ENCODE peak calls at places on chromosomes 4 and X, in ten cellular contexts. J is NB4, F is OCI-LY7, G is AG04449, V is GM12865, K is A549, T is HFFc6, Z is pancreas, H is Calu3, C is HL-60. L is an unnamed sample.
A peak's percentile ranks its signal among the peaks of the same experiment; 100 is the strongest.

GRCh38 chr4:44256414-44256813 is 192.2 kb downstream of the KCTD8 start:
- DNase-seq in K (no peak), C (no peak), J (peak; percentile 3), Z (no peak), H (no peak), V (no peak), T (no peak), G (no peak), F (no peak), L (no peak)

GRCh38 chrX:24672701-24673190 is 21.0 kb upstream of the POLA1 start:
- DNase-seq in Z (no peak), C (no peak), J (no peak), T (no peak), K (no peak), H (peak; percentile 27), V (no peak), G (no peak), F (no peak), L (no peak)

GRCh38 chrX:69021561-69021960 is 143.7 kb downstream of the PJA1 start:
- DNase-seq in F (no peak), K (no peak), H (no peak), G (no peak), C (no peak), Z (no peak), J (no peak), V (no peak), T (no peak), L (no peak)

GRCh38 chr4:168433576-168433975 is 46.7 kb downstream of the DDX60L start:
- DNase-seq in T (no peak), K (no peak), C (no peak), G (no peak), J (no peak), H (no peak), Z (no peak), F (no peak), V (no peak), L (peak; percentile 13)

GRCh38 chr4:1081689-1082040 is 31.7 kb downstream of the RNF212 start:
- DNase-seq in H (no peak), C (no peak), F (no peak), G (no peak), T (no peak), Z (no peak), V (no peak), K (peak; percentile 23), J (peak; percentile 73), L (peak; percentile 29)

GRCh38 chrX:129647588-129648410 is 7.0 kb downstream of the APLN start:
- DNase-seq in G (no peak), T (no peak), C (no peak), F (no peak), H (no peak), Z (no peak), K (no peak), V (no peak), J (no peak), L (no peak)

GRCh38 chr4:95599777-95600436 is 51.1 kb upstream of the UNC5C start:
- DNase-seq in C (peak; percentile 46), V (peak; percentile 30), F (no peak), G (no peak), K (no peak), T (no peak), H (no peak), J (peak; percentile 68), Z (no peak), L (no peak)

GRCh38 chrX:13966071-13966850 is 63.4 kb downstream of the GEMIN8 start:
- DNase-seq in Z (no peak), V (no peak), H (no peak), C (no peak), J (no peak), F (no peak), K (no peak), G (no peak), T (no peak), L (no peak)

DNA sequence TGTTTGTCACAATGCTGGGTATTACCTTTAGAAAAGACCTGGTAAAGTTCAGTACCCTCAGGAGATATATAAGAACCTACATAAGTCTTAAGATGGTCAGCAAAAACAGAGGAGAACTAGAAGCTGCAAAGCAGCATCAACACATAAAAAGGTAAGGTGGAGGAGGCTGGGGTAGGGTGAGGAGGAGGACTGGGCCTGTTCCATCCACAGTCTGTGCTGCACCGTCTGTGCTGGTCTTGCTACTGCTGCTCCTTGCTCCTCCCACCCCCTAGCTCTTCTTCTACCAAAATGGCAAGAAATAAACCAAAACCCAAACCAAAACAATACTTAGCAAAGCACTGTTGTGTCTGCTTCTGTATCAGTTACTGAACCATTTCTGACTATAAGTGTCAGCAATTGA is 102.2 kb downstream of the CDS1 start:
- DNase-seq in V (no peak), T (no peak), J (no peak), H (no peak), K (no peak), Z (no peak), F (no peak), G (no peak), C (no peak), L (no peak)
- TF ChIP-seq CTCF in V (no peak), T (no peak), J (no peak), H (no peak), K (no peak), Z (no peak), F (no peak), G (no peak), C (no peak), L (no peak)

GRCh38 chr4:76434901-76435688 is at the start of gene SHROOM3:
- DNase-seq in F (no peak), Z (no peak), C (no peak), J (no peak), V (no peak), H (no peak), K (no peak), G (no peak), T (peak; percentile 29), L (no peak)

GRCh38 chr4:76439491-76439890 is 4.5 kb downstream of the SHROOM3 start:
- DNase-seq in H (no peak), G (no peak), J (no peak), T (no peak), K (no peak), F (no peak), C (no peak), V (no peak), Z (no peak), L (no peak)

GRCh38 chr4:76430519-76431388 is 4.3 kb upstream of the SHROOM3 start:
- DNase-seq in T (peak; percentile 61), Z (no peak), V (peak; percentile 64), K (peak; percentile 36), C (no peak), G (peak; percentile 14), J (peak; percentile 64), F (peak; percentile 46), H (peak; percentile 15), L (peak; percentile 27)

GRCh38 chr4:76435689-76436176 is 704 bp downstream of the SHROOM3 start:
- DNase-seq in H (no peak), K (no peak), T (no peak), V (no peak), Z (no peak), C (no peak), J (no peak), G (no peak), F (no peak), L (no peak)
- TF ChIP-seq CTCF in H (no peak), K (no peak), T (peak; percentile 12), V (no peak), Z (no peak), C (no peak), J (no peak), G (no peak), F (no peak), L (no peak)

GRCh38 chr4:73109493-73109892 is 40.0 kb upstream of the COX18 start:
- DNase-seq in G (no peak), V (no peak), K (no peak), T (no peak), F (no peak), H (no peak), Z (no peak), J (no peak), C (no peak), L (no peak)
- TF ChIP-seq CTCF in G (no peak), V (no peak), K (no peak), T (no peak), F (no peak), H (no peak), Z (no peak), J (no peak), C (no peak), L (no peak)

DNA sequence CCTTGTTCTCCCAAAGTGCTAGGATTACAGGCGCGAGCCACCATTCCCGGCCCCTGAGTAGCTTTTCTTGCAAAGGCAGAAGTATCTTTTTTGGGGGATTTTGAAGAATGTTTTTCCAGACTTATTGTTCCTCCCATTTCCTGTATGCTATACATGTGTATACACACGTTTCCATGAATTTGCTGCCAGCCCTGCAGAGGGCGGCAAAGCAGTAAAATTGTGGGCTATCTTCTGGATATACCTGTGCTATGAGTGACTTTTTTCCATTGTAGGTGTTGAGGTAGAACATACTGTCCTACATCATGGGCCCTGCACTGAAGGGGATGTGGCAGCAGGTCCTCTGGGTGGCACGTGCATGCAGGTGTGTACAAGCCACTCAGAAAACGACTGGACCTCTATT is 16.9 kb upstream of the MED28 start:
- DNase-seq in V (no peak), F (no peak), T (no peak), C (no peak), H (peak; percentile 28), J (peak; percentile 27), G (no peak), K (no peak), Z (no peak), L (no peak)
- TF ChIP-seq CTCF in V (no peak), F (peak; percentile 63), T (peak; percentile 66), C (no peak), H (no peak), J (peak; percentile 44), G (peak; percentile 8), K (peak; percentile 35), Z (no peak), L (no peak)

L was measured in foreskin fibroblast.